ENCODE peak calls at places on chromosomes 1 and 21, in eight cellular contexts. One of them, this sample, is unnamed.

GRCh38 chr1:2322065-2322571 is 69.2 kb downstream of the MORN1 start:
- DNase-seq in upper lobe of left lung: peak; percentile 92
- DNase-seq in IMR-90: peak; percentile 80
- DNase-seq in upper lobe of right lung: peak; percentile 80
- DNase-seq in transverse colon: peak; percentile 60
- DNase-seq in H9: peak; percentile 61
- DNase-seq in CD4-positive, alpha-beta T cell: no peak
- DNase-seq in brain microvascular endothelial cell: peak; percentile 90
- DNase-seq in this sample: peak; percentile 48

GRCh38 chr1:79006564-79006963 is at the start of gene ADGRL4:
- DNase-seq in upper lobe of left lung: peak; percentile 84
- DNase-seq in IMR-90: peak; percentile 50
- DNase-seq in upper lobe of right lung: peak; percentile 57
- DNase-seq in transverse colon: no peak
- DNase-seq in H9: peak; percentile 68
- DNase-seq in CD4-positive, alpha-beta T cell: no peak
- DNase-seq in brain microvascular endothelial cell: peak; percentile 60
- DNase-seq in this sample: no peak

GRCh38 chr1:152654110-152654509 is 9.1 kb upstream of the LCE2D start:
- DNase-seq in upper lobe of left lung: no peak
- DNase-seq in IMR-90: peak; percentile 33
- DNase-seq in upper lobe of right lung: no peak
- DNase-seq in transverse colon: peak; percentile 35
- DNase-seq in H9: peak; percentile 34
- DNase-seq in CD4-positive, alpha-beta T cell: no peak
- DNase-seq in brain microvascular endothelial cell: peak; percentile 47
- DNase-seq in this sample: peak; percentile 1

GRCh38 chr1:53065391-53065790 is 3.4 kb downstream of the PODN start:
- DNase-seq in upper lobe of left lung: no peak
- DNase-seq in IMR-90: no peak
- DNase-seq in upper lobe of right lung: no peak
- DNase-seq in transverse colon: no peak
- DNase-seq in H9: no peak
- DNase-seq in CD4-positive, alpha-beta T cell: no peak
- DNase-seq in brain microvascular endothelial cell: no peak
- DNase-seq in this sample: no peak

GRCh38 chr1:71823656-71824159 is 458.6 kb downstream of the NEGR1 start:
- DNase-seq in upper lobe of left lung: no peak
- DNase-seq in IMR-90: no peak
- DNase-seq in upper lobe of right lung: no peak
- DNase-seq in transverse colon: peak; percentile 64
- DNase-seq in H9: no peak
- DNase-seq in CD4-positive, alpha-beta T cell: no peak
- DNase-seq in brain microvascular endothelial cell: no peak
- DNase-seq in this sample: no peak

GRCh38 chr1:243903904-243904303 is 53.9 kb upstream of the AKT3 start:
- DNase-seq in upper lobe of left lung: no peak
- DNase-seq in IMR-90: peak; percentile 44
- DNase-seq in upper lobe of right lung: no peak
- DNase-seq in transverse colon: no peak
- DNase-seq in H9: no peak
- DNase-seq in CD4-positive, alpha-beta T cell: no peak
- DNase-seq in brain microvascular endothelial cell: no peak
- DNase-seq in this sample: no peak

GRCh38 chr1:118136511-118136937 is 48.5 kb downstream of the SPAG17 start:
- DNase-seq in upper lobe of left lung: no peak
- DNase-seq in IMR-90: peak; percentile 90
- DNase-seq in upper lobe of right lung: no peak
- DNase-seq in transverse colon: no peak
- DNase-seq in H9: no peak
- DNase-seq in CD4-positive, alpha-beta T cell: no peak
- DNase-seq in brain microvascular endothelial cell: peak; percentile 64
- DNase-seq in this sample: no peak

GRCh38 chr1:243850013-243850367 is at the start of gene AKT3:
- DNase-seq in upper lobe of left lung: no peak
- DNase-seq in IMR-90: no peak
- DNase-seq in upper lobe of right lung: peak; percentile 89
- DNase-seq in transverse colon: no peak
- DNase-seq in H9: peak; percentile 85
- DNase-seq in CD4-positive, alpha-beta T cell: no peak
- DNase-seq in brain microvascular endothelial cell: no peak
- DNase-seq in this sample: no peak

GRCh38 chr21:41011968-41012367 is 156.0 kb upstream of the BACE2 start:
- DNase-seq in upper lobe of left lung: no peak
- DNase-seq in IMR-90: no peak
- DNase-seq in upper lobe of right lung: no peak
- DNase-seq in transverse colon: no peak
- DNase-seq in H9: no peak
- DNase-seq in CD4-positive, alpha-beta T cell: no peak
- DNase-seq in brain microvascular endothelial cell: no peak
- DNase-seq in this sample: no peak

GRCh38 chr1:40650075-40650474 is 15.4 kb downstream of the RIMS3 start:
- DNase-seq in upper lobe of left lung: no peak
- DNase-seq in IMR-90: no peak
- DNase-seq in upper lobe of right lung: no peak
- DNase-seq in transverse colon: no peak
- DNase-seq in H9: peak; percentile 78
- DNase-seq in CD4-positive, alpha-beta T cell: no peak
- DNase-seq in brain microvascular endothelial cell: no peak
- DNase-seq in this sample: no peak

GRCh38 chr1:177077006-177077405 is 87.5 kb downstream of the ASTN1 start:
- DNase-seq in upper lobe of left lung: no peak
- DNase-seq in IMR-90: no peak
- DNase-seq in upper lobe of right lung: no peak
- DNase-seq in transverse colon: no peak
- DNase-seq in H9: no peak
- DNase-seq in CD4-positive, alpha-beta T cell: no peak
- DNase-seq in brain microvascular endothelial cell: no peak
- DNase-seq in this sample: no peak

GRCh38 chr21:42660118-42660470 is 6.7 kb downstream of the PDE9A start:
- DNase-seq in upper lobe of left lung: no peak
- DNase-seq in IMR-90: no peak
- DNase-seq in upper lobe of right lung: no peak
- DNase-seq in transverse colon: no peak
- DNase-seq in H9: no peak
- DNase-seq in CD4-positive, alpha-beta T cell: no peak
- DNase-seq in brain microvascular endothelial cell: no peak
- DNase-seq in this sample: no peak

GRCh38 chr1:168504064-168504837 is 39.5 kb downstream of the XCL2 start:
- DNase-seq in upper lobe of left lung: no peak
- DNase-seq in IMR-90: peak; percentile 47
- DNase-seq in upper lobe of right lung: peak; percentile 73
- DNase-seq in transverse colon: peak; percentile 35
- DNase-seq in H9: no peak
- DNase-seq in CD4-positive, alpha-beta T cell: no peak
- DNase-seq in brain microvascular endothelial cell: no peak
- DNase-seq in this sample: no peak

GRCh38 chr1:4778056-4778455 is 123.6 kb downstream of the AJAP1 start:
- DNase-seq in upper lobe of left lung: no peak
- DNase-seq in IMR-90: no peak
- DNase-seq in upper lobe of right lung: no peak
- DNase-seq in transverse colon: no peak
- DNase-seq in H9: no peak
- DNase-seq in CD4-positive, alpha-beta T cell: no peak
- DNase-seq in brain microvascular endothelial cell: no peak
- DNase-seq in this sample: peak; percentile 27

GRCh38 chr21:37153935-37154350 is 80.9 kb downstream of the TTC3 start:
- DNase-seq in upper lobe of left lung: no peak
- DNase-seq in IMR-90: peak; percentile 18
- DNase-seq in upper lobe of right lung: no peak
- DNase-seq in transverse colon: peak; percentile 58
- DNase-seq in H9: no peak
- DNase-seq in CD4-positive, alpha-beta T cell: no peak
- DNase-seq in brain microvascular endothelial cell: no peak
- DNase-seq in this sample: no peak

GRCh38 chr1:62673629-62674028 is 14.6 kb downstream of the DOCK7 start:
- DNase-seq in upper lobe of left lung: no peak
- DNase-seq in IMR-90: no peak
- DNase-seq in upper lobe of right lung: no peak
- DNase-seq in transverse colon: no peak
- DNase-seq in H9: no peak
- DNase-seq in CD4-positive, alpha-beta T cell: no peak
- DNase-seq in brain microvascular endothelial cell: no peak
- DNase-seq in this sample: no peak

DNA sequence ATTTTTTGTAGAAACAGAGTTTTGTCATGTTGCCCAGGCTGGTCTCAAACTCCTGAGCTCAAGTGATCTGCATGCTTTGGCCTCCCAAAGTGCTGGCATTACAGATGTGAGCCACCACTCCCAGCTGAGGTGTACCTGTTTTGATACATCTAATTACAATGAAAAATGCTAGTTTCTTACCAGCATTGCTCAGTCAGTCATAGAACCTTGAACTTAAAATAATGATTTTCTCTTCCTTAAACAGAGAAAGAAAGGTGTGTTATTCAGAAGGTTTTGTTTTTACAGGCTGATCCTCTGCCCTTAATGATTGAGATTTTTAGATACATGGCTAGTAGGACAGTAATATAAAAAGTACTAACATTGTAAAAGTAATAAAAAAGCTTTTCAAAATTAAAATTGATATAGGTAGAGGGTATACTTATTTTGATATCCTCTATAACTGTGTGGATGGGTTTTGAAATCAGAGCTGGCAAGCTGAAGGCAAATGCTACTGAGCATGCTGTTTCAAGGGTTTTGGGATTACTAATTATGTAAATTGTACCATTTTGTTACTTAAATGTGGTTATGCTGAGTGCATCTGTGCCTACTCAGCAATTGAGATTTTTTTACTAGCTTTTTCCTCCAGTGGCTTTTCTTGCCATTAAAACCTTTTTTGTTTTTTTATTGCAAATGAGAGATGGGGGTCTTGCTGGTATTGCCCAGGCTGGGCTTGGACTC is 16.1 kb downstream of the PRRC2C start:
- DNase-seq in upper lobe of left lung: no peak
- DNase-seq in IMR-90: no peak
- DNase-seq in upper lobe of right lung: no peak
- DNase-seq in transverse colon: no peak
- DNase-seq in H9: no peak
- DNase-seq in CD4-positive, alpha-beta T cell: no peak
- DNase-seq in brain microvascular endothelial cell: no peak
- DNase-seq in this sample: no peak
- H3K27ac ChIP-seq in upper lobe of left lung: no peak overlapping the region
- H3K27ac ChIP-seq in IMR-90: no peak overlapping the region
- H3K27ac ChIP-seq in upper lobe of right lung: no peak overlapping the region
- H3K27ac ChIP-seq in transverse colon: no peak overlapping the region
- H3K27ac ChIP-seq in H9: no peak overlapping the region
- H3K27ac ChIP-seq in CD4-positive, alpha-beta T cell: no peak overlapping the region
- H3K27ac ChIP-seq in brain microvascular endothelial cell: no peak overlapping the region
- H3K27ac ChIP-seq in this sample: no peak overlapping the region

GRCh38 chr1:31791131-31791858 is 24.5 kb downstream of the SPOCD1 start:
- DNase-seq in upper lobe of left lung: peak; percentile 58
- DNase-seq in IMR-90: no peak
- DNase-seq in upper lobe of right lung: peak; percentile 54
- DNase-seq in transverse colon: no peak
- DNase-seq in H9: peak; percentile 21
- DNase-seq in CD4-positive, alpha-beta T cell: no peak
- DNase-seq in brain microvascular endothelial cell: no peak
- DNase-seq in this sample: no peak
- H3K27ac ChIP-seq in upper lobe of left lung: no peak overlapping the region
- H3K27ac ChIP-seq in IMR-90: no peak overlapping the region
- H3K27ac ChIP-seq in upper lobe of right lung: no peak overlapping the region
- H3K27ac ChIP-seq in transverse colon: no peak overlapping the region
- H3K27ac ChIP-seq in H9: no peak overlapping the region
- H3K27ac ChIP-seq in CD4-positive, alpha-beta T cell: no peak overlapping the region
- H3K27ac ChIP-seq in brain microvascular endothelial cell: no peak overlapping the region
- H3K27ac ChIP-seq in this sample: no peak overlapping the region

GRCh38 chr1:109819906-109820305 is 56.2 kb upstream of the EPS8L3 start:
- DNase-seq in upper lobe of left lung: no peak
- DNase-seq in IMR-90: no peak
- DNase-seq in upper lobe of right lung: no peak
- DNase-seq in transverse colon: no peak
- DNase-seq in H9: peak; percentile 9
- DNase-seq in CD4-positive, alpha-beta T cell: no peak
- DNase-seq in brain microvascular endothelial cell: no peak
- DNase-seq in this sample: no peak

GRCh38 chr1:109821831-109822745 is 58.4 kb upstream of the EPS8L3 start:
- DNase-seq in upper lobe of left lung: no peak
- DNase-seq in IMR-90: peak; percentile 57
- DNase-seq in upper lobe of right lung: no peak
- DNase-seq in transverse colon: no peak
- DNase-seq in H9: peak; percentile 15
- DNase-seq in CD4-positive, alpha-beta T cell: no peak
- DNase-seq in brain microvascular endothelial cell: peak; percentile 41
- DNase-seq in this sample: no peak

GRCh38 chr1:109822749-109823542 is 59.2 kb upstream of the EPS8L3 start:
- DNase-seq in upper lobe of left lung: no peak
- DNase-seq in IMR-90: no peak
- DNase-seq in upper lobe of right lung: no peak
- DNase-seq in transverse colon: no peak
- DNase-seq in H9: peak; percentile 11
- DNase-seq in CD4-positive, alpha-beta T cell: no peak
- DNase-seq in brain microvascular endothelial cell: no peak
- DNase-seq in this sample: no peak

GRCh38 chr1:109819365-109819764 is 55.6 kb upstream of the EPS8L3 start:
- DNase-seq in upper lobe of left lung: peak; percentile 14
- DNase-seq in IMR-90: no peak
- DNase-seq in upper lobe of right lung: no peak
- DNase-seq in transverse colon: no peak
- DNase-seq in H9: peak; percentile 18
- DNase-seq in CD4-positive, alpha-beta T cell: no peak
- DNase-seq in brain microvascular endothelial cell: no peak
- DNase-seq in this sample: no peak

DNA sequence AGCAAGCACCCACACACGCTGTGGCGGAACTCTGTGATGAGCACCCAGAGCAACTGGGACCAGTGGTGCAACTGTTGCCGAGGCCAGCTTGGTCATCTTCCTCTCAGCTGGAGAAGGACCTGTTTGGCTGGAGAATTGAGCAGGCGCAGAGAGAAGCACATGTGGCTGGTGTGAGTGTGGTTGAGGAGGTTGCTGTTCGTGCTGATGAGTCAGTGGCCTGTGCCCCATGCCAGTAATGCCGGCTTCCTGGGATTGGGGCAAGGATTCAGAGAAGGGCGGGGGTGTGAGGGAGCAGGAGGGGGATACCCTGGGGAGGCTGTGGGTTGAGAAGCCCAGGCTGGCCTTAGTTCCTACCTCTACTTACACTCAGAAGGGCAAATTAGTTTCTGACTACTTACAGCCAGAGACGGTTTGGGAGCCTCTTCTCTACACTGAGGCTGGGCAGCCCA is 57.5 kb upstream of the EPS8L3 start:
- DNase-seq in upper lobe of left lung: no peak
- DNase-seq in IMR-90: peak; percentile 94
- DNase-seq in upper lobe of right lung: peak; percentile 87
- DNase-seq in transverse colon: peak; percentile 34
- DNase-seq in H9: peak; percentile 18
- DNase-seq in CD4-positive, alpha-beta T cell: no peak
- DNase-seq in brain microvascular endothelial cell: peak; percentile 82
- DNase-seq in this sample: no peak
- H3K27ac ChIP-seq in upper lobe of left lung: peak overlapping the region; percentile 19
- H3K27ac ChIP-seq in IMR-90: peak overlapping the region; percentile 10
- H3K27ac ChIP-seq in upper lobe of right lung: peak overlapping the region; percentile 63
- H3K27ac ChIP-seq in transverse colon: peak overlapping the region; percentile 32
- H3K27ac ChIP-seq in H9: no peak overlapping the region
- H3K27ac ChIP-seq in CD4-positive, alpha-beta T cell: no peak overlapping the region
- H3K27ac ChIP-seq in brain microvascular endothelial cell: no peak overlapping the region
- H3K27ac ChIP-seq in this sample: no peak overlapping the region

DNA sequence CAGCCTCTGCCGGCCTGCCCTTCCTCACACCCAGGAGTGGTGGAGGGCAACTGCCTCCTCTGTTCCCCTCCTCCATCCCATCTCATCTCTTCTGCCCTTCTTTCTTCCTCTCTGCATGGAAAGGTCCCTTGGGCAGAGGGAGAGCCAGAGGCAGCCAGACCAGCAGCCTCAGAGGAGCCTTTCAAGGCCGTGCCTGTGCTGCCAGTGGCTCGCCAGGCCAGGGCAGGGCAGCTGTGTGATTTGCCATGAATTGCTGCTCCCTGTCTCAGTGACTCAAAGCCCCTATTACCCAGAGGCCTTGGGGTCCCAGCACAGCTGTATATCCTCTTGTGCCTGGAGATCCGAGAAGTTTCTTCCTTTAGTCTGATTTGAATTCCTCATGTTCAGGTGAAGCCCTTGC is 21.9 kb downstream of the TMCC2 start:
- DNase-seq in upper lobe of left lung: no peak
- DNase-seq in IMR-90: no peak
- DNase-seq in upper lobe of right lung: no peak
- DNase-seq in transverse colon: no peak
- DNase-seq in H9: no peak
- DNase-seq in CD4-positive, alpha-beta T cell: no peak
- DNase-seq in brain microvascular endothelial cell: no peak
- DNase-seq in this sample: no peak
- H3K27ac ChIP-seq in upper lobe of left lung: peak overlapping the region; percentile 53
- H3K27ac ChIP-seq in IMR-90: peak overlapping the region; percentile 10
- H3K27ac ChIP-seq in upper lobe of right lung: no peak overlapping the region
- H3K27ac ChIP-seq in transverse colon: peak overlapping the region; percentile 22
- H3K27ac ChIP-seq in H9: no peak overlapping the region
- H3K27ac ChIP-seq in CD4-positive, alpha-beta T cell: no peak overlapping the region
- H3K27ac ChIP-seq in brain microvascular endothelial cell: no peak overlapping the region
- H3K27ac ChIP-seq in this sample: peak overlapping the region; percentile 98